ENCODE peak calls at places on chromosomes 7 and 10, in seven cellular contexts. G, A, R, H, Q, Y and L are unnamed samples.

GRCh38 chr10:14820010-14820774 is 17.6 kb downstream of the CDNF start:
- DNase-seq in G (peak; percentile 84), A (no peak), R (no peak), H (peak; percentile 45), Q (no peak), Y (no peak), L (no peak)

GRCh38 chr7:75921479-75921878 is 6.5 kb downstream of the POR start:
- DNase-seq in G (no peak), A (no peak), R (no peak), H (no peak), Q (no peak), Y (no peak), L (no peak)

GRCh38 chr10:95355241-95355779 is 64.5 kb upstream of the PDLIM1 start:
- DNase-seq in G (no peak), A (no peak), R (no peak), H (no peak), Q (no peak), Y (no peak), L (no peak)

GRCh38 chr7:121516791-121517305 is 120.7 kb upstream of the FAM3C start:
- DNase-seq in G (no peak), A (no peak), R (no peak), H (no peak), Q (no peak), Y (no peak), L (no peak)

GRCh38 chr10:65751218-65751617 is 1174.6 kb upstream of the LRRTM3 start:
- DNase-seq in G (no peak), A (no peak), R (no peak), H (no peak), Q (no peak), Y (no peak), L (no peak)

GRCh38 chr10:78475501-78475900 is 441.8 kb downstream of the RPS24 start:
- DNase-seq in G (peak; percentile 11), A (no peak), R (no peak), H (no peak), Q (no peak), Y (no peak), L (no peak)

GRCh38 chr10:69259547-69260243 is 18.6 kb upstream of the HK1 start:
- DNase-seq in G (no peak), A (no peak), R (no peak), H (no peak), Q (no peak), Y (no peak), L (no peak)

GRCh38 chr10:8049874-8050560 is 4.5 kb upstream of the GATA3 start:
- DNase-seq in G (no peak), A (no peak), R (no peak), H (no peak), Q (no peak), Y (peak; percentile 58), L (peak; percentile 55)

GRCh38 chr7:111982133-111982532 is 224.1 kb downstream of the DOCK4 start:
- DNase-seq in G (no peak), A (no peak), R (no peak), H (peak; percentile 8), Q (no peak), Y (no peak), L (no peak)

GRCh38 chr7:44119829-44120380 is 3.4 kb downstream of the POLD2 start:
- DNase-seq in G (no peak), A (no peak), R (no peak), H (no peak), Q (no peak), Y (no peak), L (no peak)
- H3K4me1 ChIP-seq in G (peaks cover 10% of the 10 kb centered on the region), A (peaks cover 19% of the 10 kb centered on the region), R (no peaks in the 10 kb centered on the region), H (peaks cover 11% of the 10 kb centered on the region), Q (peaks cover 7% of the 10 kb centered on the region), Y (peaks cover 4% of the 10 kb centered on the region), L (no peaks in the 10 kb centered on the region)

GRCh38 chr10:12346707-12347106 is 2.6 kb upstream of the CAMK1D start:
- DNase-seq in G (no peak), A (no peak), R (no peak), H (no peak), Q (no peak), Y (no peak), L (no peak)
- H3K4me1 ChIP-seq in G (peaks cover 2% of the 10 kb centered on the region), A (peaks cover 21% of the 10 kb centered on the region), R (no peaks in the 10 kb centered on the region), H (peaks cover 15% of the 10 kb centered on the region), Q (peaks cover 4% of the 10 kb centered on the region), Y (no peaks in the 10 kb centered on the region), L (no peaks in the 10 kb centered on the region)

GRCh38 chr10:114491419-114491818 is 87.1 kb upstream of the AFAP1L2 start:
- DNase-seq in G (no peak), A (no peak), R (no peak), H (no peak), Q (no peak), Y (no peak), L (peak; percentile 85)
- H3K4me1 ChIP-seq in G (no peaks in the 10 kb centered on the region), A (peaks cover 41% of the 10 kb centered on the region), R (peaks cover 2% of the 10 kb centered on the region), H (peaks cover 8% of the 10 kb centered on the region), Q (no peaks in the 10 kb centered on the region), Y (peaks cover 11% of the 10 kb centered on the region), L (peaks cover 2% of the 10 kb centered on the region)

GRCh38 chr7:73740212-73740611 is 1.6 kb upstream of the ABHD11 start:
- DNase-seq in G (no peak), A (no peak), R (no peak), H (no peak), Q (no peak), Y (no peak), L (no peak)
- H3K4me1 ChIP-seq in G (no peaks in the 10 kb centered on the region), A (peaks cover 15% of the 10 kb centered on the region), R (peaks cover 11% of the 10 kb centered on the region), H (peaks cover 82% of the 10 kb centered on the region), Q (peaks cover 7% of the 10 kb centered on the region), Y (peaks cover 27% of the 10 kb centered on the region), L (peaks cover 28% of the 10 kb centered on the region)

GRCh38 chr10:110985497-110986270 is 66.3 kb downstream of the SHOC2 start:
- DNase-seq in G (no peak), A (no peak), R (no peak), H (no peak), Q (no peak), Y (no peak), L (no peak)
- H3K4me1 ChIP-seq in G (peaks cover 14% of the 10 kb centered on the region), A (peaks cover 23% of the 10 kb centered on the region), R (no peaks in the 10 kb centered on the region), H (no peaks in the 10 kb centered on the region), Q (peaks cover 3% of the 10 kb centered on the region), Y (no peaks in the 10 kb centered on the region), L (no peaks in the 10 kb centered on the region)

DNA sequence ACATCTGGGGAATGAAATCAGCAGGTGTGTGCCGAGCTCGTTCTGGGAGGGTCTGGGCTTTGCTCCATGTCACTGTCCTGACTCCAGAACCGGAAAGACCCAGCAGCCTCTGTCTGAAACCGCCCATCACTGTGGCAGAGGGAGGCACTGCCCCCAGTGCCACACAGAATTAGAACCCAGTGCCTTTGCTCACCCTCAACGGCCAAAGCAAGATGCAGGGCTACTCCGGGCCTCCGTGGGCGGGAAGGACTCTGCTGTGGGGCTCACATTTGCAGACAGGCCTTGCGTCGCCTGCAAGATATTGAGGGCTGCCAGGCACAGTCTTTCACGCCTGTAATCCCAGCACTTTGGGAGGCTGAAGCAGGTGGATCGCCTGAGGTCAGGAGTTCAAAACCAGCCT is 219.2 kb upstream of the PPP2R2D start:
- DNase-seq in G (no peak), A (no peak), R (no peak), H (no peak), Q (no peak), Y (no peak), L (no peak)
- H3K4me1 ChIP-seq in G (no peaks in the 10 kb centered on the region), A (no peaks in the 10 kb centered on the region), R (no peaks in the 10 kb centered on the region), H (no peaks in the 10 kb centered on the region), Q (peaks cover 7% of the 10 kb centered on the region), Y (peaks cover 18% of the 10 kb centered on the region), L (no peaks in the 10 kb centered on the region)

GRCh38 chr7:151178236-151178635 is 8.8 kb downstream of the ASB10 start:
- DNase-seq in G (no peak), A (no peak), R (no peak), H (no peak), Q (no peak), Y (no peak), L (peak; percentile 51)
- H3K4me1 ChIP-seq in G (no peaks in the 10 kb centered on the region), A (no peaks in the 10 kb centered on the region), R (peaks cover 5% of the 10 kb centered on the region), H (no peaks in the 10 kb centered on the region), Q (no peaks in the 10 kb centered on the region), Y (peaks cover 3% of the 10 kb centered on the region), L (no peaks in the 10 kb centered on the region)

DNA sequence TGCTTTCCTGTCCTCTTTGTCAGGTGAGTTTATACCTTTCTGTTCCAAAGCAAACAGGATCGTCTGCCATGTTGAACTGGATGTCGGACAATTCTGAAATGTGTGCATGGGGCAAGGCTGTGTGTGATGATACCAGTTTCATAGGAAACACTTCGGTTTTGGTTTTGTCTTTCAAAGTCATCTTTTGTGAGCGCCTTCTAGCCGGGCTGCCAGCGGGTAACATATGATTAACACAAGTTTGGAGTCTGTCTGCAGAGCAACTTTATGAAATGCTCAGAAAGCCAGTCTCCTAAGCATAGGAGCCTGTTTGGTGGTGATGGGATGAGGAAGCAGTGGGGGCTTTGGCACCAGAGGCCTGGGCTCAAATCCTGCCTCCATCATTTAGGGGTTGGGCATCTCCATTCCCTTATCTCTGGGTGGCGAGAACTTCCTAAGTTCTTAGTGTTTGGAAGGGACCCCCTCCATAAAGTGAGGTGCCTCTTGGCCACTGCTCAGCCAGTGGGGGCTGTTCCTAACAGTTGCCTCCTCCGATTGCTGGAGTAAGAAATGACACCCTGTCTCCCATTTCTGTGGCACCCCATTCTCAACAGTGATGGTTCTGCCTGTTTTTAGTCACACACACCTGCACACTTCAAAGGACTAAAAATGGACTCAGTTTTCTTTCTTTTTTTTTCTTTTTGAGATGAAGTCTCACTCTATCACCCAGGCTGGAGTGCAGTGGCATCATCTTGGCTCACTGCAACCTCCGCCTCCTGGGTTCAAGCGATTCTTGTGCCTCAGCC is 36.8 kb downstream of the CUX1 start:
- DNase-seq in G (no peak), A (no peak), R (no peak), H (no peak), Q (no peak), Y (no peak), L (no peak)
- H3K4me1 ChIP-seq in G (peaks cover 11% of the 10 kb centered on the region), A (peaks cover 45% of the 10 kb centered on the region), R (peaks cover 3% of the 10 kb centered on the region), H (peaks cover 18% of the 10 kb centered on the region), Q (peaks cover 9% of the 10 kb centered on the region), Y (peaks cover 8% of the 10 kb centered on the region), L (peaks cover 23% of the 10 kb centered on the region)

GRCh38 chr7:2637505-2638223 is 5.9 kb downstream of the TTYH3 start:
- DNase-seq in G (no peak), A (peak; percentile 70), R (no peak), H (no peak), Q (peak; percentile 87), Y (no peak), L (peak; percentile 76)

GRCh38 chr7:2635810-2636701 is 4.3 kb downstream of the TTYH3 start:
- DNase-seq in G (no peak), A (peak; percentile 59), R (no peak), H (no peak), Q (peak; percentile 90), Y (no peak), L (peak; percentile 84)

GRCh38 chr7:2635148-2635668 is 3.4 kb downstream of the TTYH3 start:
- DNase-seq in G (peak; percentile 33), A (no peak), R (no peak), H (no peak), Q (no peak), Y (no peak), L (no peak)

GRCh38 chr7:2638224-2638991 is 6.6 kb downstream of the TTYH3 start:
- DNase-seq in G (peak; percentile 92), A (peak; percentile 49), R (no peak), H (no peak), Q (peak; percentile 85), Y (no peak), L (no peak)

GRCh38 chr7:2637066-2637471 is 5.3 kb downstream of the TTYH3 start:
- DNase-seq in G (no peak), A (no peak), R (no peak), H (no peak), Q (no peak), Y (no peak), L (no peak)
- H3K4me1 ChIP-seq in G (peaks cover 48% of the 10 kb centered on the region), A (peaks cover 98% of the 10 kb centered on the region), R (peaks cover 16% of the 10 kb centered on the region), H (peaks cover 22% of the 10 kb centered on the region), Q (peaks cover 86% of the 10 kb centered on the region), Y (peaks cover 33% of the 10 kb centered on the region), L (peaks cover 81% of the 10 kb centered on the region)